ENCODE peak calls at places on chromosomes 13 and 19, in six cellular contexts. Z, D, N, I, R and Y are unnamed samples.

GRCh38 chr13:40770934-40771618 is at the start of gene MRPS31:
- DNase-seq in N (peak; percentile 84), R (peak; percentile 97), Z (peak; percentile 81), D (peak; percentile 96), I (peak; percentile 98), Y (peak; percentile 94)

GRCh38 chr19:33291623-33292534 is 10.5 kb downstream of the CEBPA start:
- DNase-seq in R (no peak), Z (no peak), D (no peak), N (no peak), I (no peak), Y (no peak)

GRCh38 chr13:80074811-80075210 is 266.1 kb downstream of the SPRY2 start:
- DNase-seq in D (no peak), I (no peak), N (no peak), Z (no peak), R (no peak), Y (no peak)

GRCh38 chr19:46147791-46148288 is at the start of gene IGFL2:
- DNase-seq in Z (no peak), D (no peak), R (no peak), N (no peak), I (no peak), Y (no peak)

GRCh38 chr19:36051236-36051635 is 2.8 kb downstream of the THAP8 start:
- DNase-seq in N (no peak), R (peak; percentile 25), Z (no peak), I (peak; percentile 89), D (no peak), Y (no peak)

GRCh38 chr13:24267283-24267682 is 42.1 kb upstream of the C1QTNF9 start:
- DNase-seq in D (no peak), N (no peak), Z (no peak), R (no peak), I (no peak), Y (no peak)

GRCh38 chr19:10565028-10565566 is 713 bp downstream of the KRI1 start:
- DNase-seq in Z (no peak), R (peak; percentile 61), D (peak; percentile 35), I (peak; percentile 75), N (no peak), Y (peak; percentile 76)

GRCh38 chr13:113815151-113816058 is 48.5 kb downstream of the GAS6 start:
- DNase-seq in I (no peak), Z (no peak), N (no peak), R (no peak), D (no peak), Y (no peak)

DNA sequence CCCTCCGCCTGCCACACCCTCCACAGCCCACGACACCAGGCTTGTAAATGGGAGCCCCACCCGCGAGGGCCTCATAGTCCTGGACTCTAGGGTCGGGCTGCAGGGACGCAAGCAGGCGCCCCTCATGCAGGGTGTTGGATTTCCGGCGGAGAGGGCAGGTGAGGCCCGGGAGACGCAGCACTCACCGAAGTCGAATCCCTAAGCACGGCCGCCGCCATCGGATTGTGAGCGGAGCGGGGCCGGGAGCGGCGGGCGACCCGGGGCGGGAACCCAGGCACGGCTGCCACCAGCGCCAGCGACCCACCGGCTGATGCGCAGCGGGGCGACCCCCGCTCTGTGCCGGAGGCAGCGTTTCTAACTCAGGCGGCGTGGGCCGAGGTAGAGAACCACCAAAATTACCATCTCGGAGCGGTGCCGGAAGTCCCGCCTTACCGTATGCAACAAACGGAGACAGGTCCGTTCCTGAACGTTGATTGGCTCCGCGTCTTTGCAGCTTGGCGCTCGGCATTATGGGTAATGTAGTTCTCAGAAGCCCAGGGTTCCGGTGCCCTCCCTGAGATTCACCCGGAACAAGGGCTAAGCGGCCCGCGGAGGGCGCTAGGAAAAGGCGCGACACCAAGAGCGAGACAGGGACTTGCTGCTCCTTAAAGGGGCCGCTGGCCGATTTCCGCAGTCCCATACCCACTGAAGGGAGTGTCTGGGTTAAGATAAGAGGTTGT is at the start of gene ZNF416:
- DNase-seq in I (peak; percentile 100), D (peak; percentile 97), N (peak; percentile 96), R (peak; percentile 93), Z (peak; percentile 92), Y (peak; percentile 98)
- TF ChIP-seq CTCF in I (peak; percentile 41), D (no peak), N (no peak), R (no peak), Z (no peak), Y (peak; percentile 38)

DNA sequence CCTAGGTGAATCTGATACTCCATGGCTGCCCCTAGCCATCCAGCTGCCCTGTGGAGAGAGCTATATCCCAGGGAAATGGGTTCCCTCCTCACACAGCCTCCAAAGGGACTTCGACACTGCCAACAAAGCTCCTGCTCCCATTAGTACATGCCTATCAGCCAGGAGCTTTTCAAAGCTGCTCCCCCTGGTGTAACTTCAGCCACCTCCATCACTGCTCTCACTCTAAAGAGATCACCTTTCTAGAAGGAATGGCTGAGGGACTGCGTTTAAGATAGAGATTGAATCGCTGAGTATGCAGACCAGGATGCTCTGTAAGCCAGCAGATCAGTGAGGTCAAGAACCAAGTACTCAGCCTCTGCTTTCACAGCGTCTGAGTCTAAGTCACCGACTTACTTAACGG is 213.7 kb downstream of the NALCN start:
- DNase-seq in I (peak; percentile 80), D (no peak), Z (no peak), N (no peak), R (no peak), Y (no peak)
- TF ChIP-seq CTCF in I (peak; percentile 65), D (no peak), Z (no peak), N (no peak), R (no peak), Y (no peak)

GRCh38 chr19:20858218-20858617 is 64.8 kb upstream of the ZNF85 start:
- DNase-seq in I (peak; percentile 56), R (no peak), Z (no peak), D (no peak), N (no peak), Y (no peak)
- TF ChIP-seq CTCF in I (no peak), R (no peak), Z (no peak), D (no peak), N (no peak), Y (no peak)

GRCh38 chr13:27605099-27605498 is 15.2 kb downstream of the LNX2 start:
- DNase-seq in N (no peak), D (no peak), I (no peak), Z (no peak), R (no peak), Y (no peak)
- TF ChIP-seq CTCF in N (no peak), D (no peak), I (no peak), Z (no peak), R (no peak), Y (no peak)

GRCh38 chr13:92716749-92717148 is 509.9 kb upstream of the GPC6 start:
- DNase-seq in N (no peak), D (no peak), R (no peak), I (peak; percentile 30), Z (no peak), Y (no peak)
- TF ChIP-seq CTCF in N (peak; percentile 45), D (peak; percentile 9), R (no peak), I (peak; percentile 48), Z (no peak), Y (peak; percentile 54)

GRCh38 chr13:48580185-48580803 is 47.4 kb upstream of the RCBTB2 start:
- DNase-seq in N (peak; percentile 45), I (peak; percentile 84), Z (no peak), R (peak; percentile 74), D (peak; percentile 85), Y (peak; percentile 45)
- TF ChIP-seq CTCF in N (peak; percentile 71), I (peak; percentile 64), Z (peak; percentile 44), R (peak; percentile 77), D (peak; percentile 77), Y (peak; percentile 87)

GRCh38 chr19:47610546-47610894 is 1.6 kb downstream of the BICRA start:
- DNase-seq in I (no peak), D (no peak), R (no peak), Z (no peak), N (no peak), Y (no peak)

GRCh38 chr19:47610902-47611301 is 2.0 kb downstream of the BICRA start:
- DNase-seq in Z (no peak), R (no peak), N (no peak), I (no peak), D (peak; percentile 64), Y (no peak)

GRCh38 chr19:47608908-47609879 is at the start of gene BICRA:
- DNase-seq in R (peak; percentile 90), Z (peak; percentile 33), N (peak; percentile 42), I (peak; percentile 92), D (peak; percentile 87), Y (peak; percentile 92)

GRCh38 chr19:47608074-47608907 is 643 bp upstream of the BICRA start:
- DNase-seq in R (peak; percentile 96), Z (peak; percentile 65), N (peak; percentile 86), I (peak; percentile 95), D (peak; percentile 96), Y (peak; percentile 99)

DNA sequence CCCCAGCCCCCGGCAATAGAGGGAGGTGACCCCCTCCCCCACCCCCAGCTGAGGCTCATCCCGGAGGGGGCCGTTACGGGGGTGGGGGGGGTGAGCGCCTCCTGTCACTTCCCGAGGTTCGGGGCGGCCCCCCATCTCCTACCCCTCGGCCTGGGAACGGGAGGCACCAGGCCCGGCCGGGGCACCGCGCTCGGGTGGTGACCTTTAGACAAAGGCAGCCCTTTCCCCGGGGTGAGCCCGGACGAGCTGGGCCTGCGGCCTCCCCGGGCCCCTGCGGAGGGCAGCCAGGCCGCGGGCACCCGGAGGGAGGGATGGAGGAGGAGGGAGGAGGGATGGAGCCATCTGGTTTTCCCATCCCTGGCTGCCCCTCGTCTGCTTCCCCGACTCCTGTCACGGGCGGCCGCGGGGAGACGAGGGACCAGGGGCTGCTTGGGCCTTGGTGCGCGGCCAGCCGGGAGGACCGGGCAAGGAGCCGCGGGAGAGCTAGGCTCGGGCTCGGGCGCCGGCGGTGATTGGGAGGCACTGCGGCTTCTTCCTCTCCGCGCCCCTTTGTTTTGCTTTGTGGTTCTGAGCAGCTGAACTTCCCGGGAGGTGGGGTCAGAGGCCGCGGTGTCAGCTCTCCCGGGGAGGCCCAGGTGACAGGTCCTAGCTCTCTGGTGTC is 1.1 kb downstream of the BICRA start:
- DNase-seq in R (peak; percentile 74), D (peak; percentile 59), N (no peak), Z (no peak), I (peak; percentile 79), Y (peak; percentile 86)
- TF ChIP-seq CTCF in R (no peak), D (no peak), N (no peak), Z (no peak), I (no peak), Y (no peak)